ENCODE peak calls at places on chromosomes 16 and 17, in eight cellular contexts. S is colonic mucosa, J is coronary artery, X is foreskin keratinocyte, C is heart left ventricle, V is A549, R is ascending aorta, Z is upper lobe of right lung. Q is an unnamed sample.
A peak's percentile ranks its signal among the peaks of the same experiment; 100 is the strongest.

GRCh38 chr17:77375526-77375916 is 234.8 kb downstream of the SEC14L1 start:
- DNase-seq in J (no peak), S (no peak), Z (no peak), C (no peak), R (no peak), X (no peak), V (no peak), Q (no peak)

GRCh38 chr17:70563301-70563820 is 394.0 kb downstream of the KCNJ2 start:
- DNase-seq in C (peak; percentile 69), Z (no peak), S (peak; percentile 47), J (no peak), V (no peak), X (no peak), R (no peak), Q (no peak)

GRCh38 chr16:76385831-76386230 is 108.6 kb downstream of the CNTNAP4 start:
- DNase-seq in S (no peak), C (no peak), X (no peak), R (no peak), V (no peak), J (no peak), Z (no peak), Q (no peak)

GRCh38 chr17:59767176-59767575 is 59.7 kb downstream of the VMP1 start:
- DNase-seq in C (no peak), J (no peak), V (no peak), S (no peak), Z (no peak), R (no peak), X (no peak), Q (no peak)

GRCh38 chr17:78128616-78129384 is at the start of gene TMC6:
- DNase-seq in S (peak; percentile 83), C (peak; percentile 72), X (peak; percentile 29), R (no peak), V (peak; percentile 74), Z (peak; percentile 91), J (no peak), Q (peak; percentile 80)

GRCh38 chr16:48053346-48053745 is 102.4 kb downstream of the ABCC12 start:
- DNase-seq in C (no peak), Z (peak; percentile 70), J (no peak), X (peak; percentile 21), V (no peak), R (no peak), S (no peak), Q (no peak)

GRCh38 chr17:13016881-13017622 is 775 bp downstream of the ELAC2 start:
- DNase-seq in Z (no peak), C (no peak), R (no peak), V (peak; percentile 44), J (no peak), S (no peak), X (no peak), Q (no peak)

GRCh38 chr16:17927015-17927414 is 409.5 kb downstream of the NPIPA8 start:
- DNase-seq in S (no peak), X (no peak), J (no peak), Z (no peak), C (no peak), R (no peak), V (no peak), Q (no peak)

GRCh38 chr17:55411463-55411855 is 10.2 kb downstream of the MMD start:
- DNase-seq in S (no peak), Z (no peak), J (no peak), C (no peak), X (no peak), R (no peak), V (no peak), Q (no peak)

GRCh38 chr16:21283521-21284289 is 5.6 kb upstream of the CRYM start:
- DNase-seq in Z (peak; percentile 76), X (no peak), R (no peak), C (peak; percentile 71), J (no peak), S (peak; percentile 66), V (peak; percentile 56), Q (no peak)

GRCh38 chr16:70775399-70775798 is 25.6 kb downstream of the VAC14 start:
- DNase-seq in R (no peak), X (no peak), J (no peak), V (no peak), C (no peak), Z (no peak), S (no peak), Q (no peak)

GRCh38 chr17:48472485-48473281 is 42.7 kb upstream of the SKAP1 start:
- DNase-seq in Z (no peak), R (no peak), X (peak; percentile 39), S (no peak), C (no peak), J (no peak), V (no peak), Q (no peak)

GRCh38 chr16:66973716-66974115 is 12.7 kb downstream of the CES3 start:
- DNase-seq in Z (no peak), C (no peak), X (no peak), R (no peak), J (no peak), V (no peak), S (no peak), Q (no peak)

DNA sequence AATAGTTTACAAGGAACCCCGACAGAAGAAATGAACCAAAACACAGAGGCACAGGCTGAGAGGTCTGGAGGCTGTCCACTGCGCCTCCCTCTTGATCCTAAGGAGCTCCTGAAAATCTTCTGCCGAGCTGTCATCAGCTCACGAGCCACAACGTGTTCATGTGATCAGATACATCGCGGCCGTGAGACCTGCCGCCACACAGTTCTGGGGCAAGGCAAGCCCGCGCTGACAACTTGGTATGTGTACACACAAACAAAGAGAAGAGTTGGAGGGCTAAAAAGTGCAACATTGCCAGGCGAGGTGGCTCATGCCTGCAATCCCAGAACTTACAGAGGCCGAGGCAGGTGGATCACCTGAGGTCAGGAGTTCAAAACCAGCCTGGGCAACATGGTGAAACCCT is 7.6 kb downstream of the EXOC7 start:
- DNase-seq in Z (no peak), C (no peak), J (no peak), X (no peak), R (no peak), V (no peak), S (no peak), Q (no peak)
- H3K27ac ChIP-seq in Z (no peak overlapping the region), C (no peak overlapping the region), J (no peak overlapping the region), X (no peak overlapping the region), R (no peak overlapping the region), V (no peak overlapping the region), S (no peak overlapping the region), Q (no peak overlapping the region)

GRCh38 chr16:86874141-86874540 is 295.8 kb downstream of the FOXL1 start:
- DNase-seq in R (no peak), J (no peak), Z (no peak), S (no peak), V (no peak), X (no peak), C (no peak), Q (peak; percentile 7)
- TF ChIP-seq CTCF in R (peak; percentile 21), J (no peak), Z (peak; percentile 42), S (peak; percentile 34), V (peak; percentile 12), X (peak; percentile 56), C (no peak), Q (no peak)

DNA sequence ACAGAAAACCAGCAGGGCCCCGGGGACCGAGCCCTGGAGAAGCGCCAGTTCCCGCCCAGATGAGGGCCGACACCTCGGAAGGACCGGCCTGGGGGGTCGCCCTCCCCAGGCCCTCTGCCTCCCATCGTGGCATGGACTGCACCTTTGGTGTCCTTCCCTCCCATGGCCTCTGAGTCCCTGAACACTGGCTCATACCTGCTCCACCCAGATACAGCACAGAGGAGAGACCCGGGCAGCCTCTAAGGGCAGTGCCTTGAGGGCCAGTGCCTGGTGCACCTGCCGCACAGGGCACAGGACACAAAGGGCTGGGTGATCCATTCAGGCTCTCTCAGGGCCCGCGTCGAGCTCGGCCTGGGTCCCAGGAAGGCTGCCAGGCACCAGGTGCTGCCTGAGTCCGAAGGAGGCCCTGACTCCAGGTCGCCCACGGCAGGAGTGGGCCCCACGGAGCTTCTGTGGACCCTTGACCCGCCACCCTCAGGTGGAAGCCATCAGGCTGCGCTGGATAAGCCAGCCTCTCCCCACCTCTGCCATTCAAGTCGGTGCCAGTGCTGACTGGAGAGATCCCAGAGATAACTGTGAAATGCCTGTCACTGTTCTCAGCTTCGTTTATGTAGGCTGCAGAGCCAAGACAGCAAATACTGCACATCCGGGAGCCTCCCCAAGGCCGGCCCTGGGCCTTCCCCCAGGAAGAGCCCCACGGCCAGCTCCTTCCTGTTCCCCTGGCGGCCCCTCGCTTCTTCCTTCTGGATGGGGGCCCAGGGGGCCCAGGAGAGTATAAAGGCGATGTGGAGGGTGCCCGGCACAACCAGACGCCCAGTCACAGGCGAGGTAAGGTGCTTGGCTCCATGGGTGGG is at the start of gene ZG16B:
- DNase-seq in R (no peak), S (peak; percentile 71), Z (peak; percentile 56), J (no peak), X (no peak), V (no peak), C (no peak), Q (no peak)
- H3K27ac ChIP-seq in R (no peak within 1 kb of the TSS), S (peak within 1 kb of the TSS; percentile 87), Z (no peak within 1 kb of the TSS), J (no peak within 1 kb of the TSS), X (no peak within 1 kb of the TSS), V (no peak within 1 kb of the TSS), C (no peak within 1 kb of the TSS), Q (no peak within 1 kb of the TSS)

GRCh38 chr17:49577651-49577935 is 1.9 kb downstream of the NXPH3 start:
- DNase-seq in C (no peak), R (no peak), J (no peak), X (no peak), S (no peak), V (no peak), Z (no peak), Q (no peak)

GRCh38 chr17:49574945-49575523 is 637 bp upstream of the NXPH3 start:
- DNase-seq in R (no peak), X (no peak), J (peak; percentile 69), Z (peak; percentile 49), C (no peak), V (no peak), S (no peak), Q (no peak)

GRCh38 chr17:49575524-49576120 is at the start of gene NXPH3:
- DNase-seq in Z (peak; percentile 87), C (peak; percentile 77), S (peak; percentile 50), X (no peak), J (peak; percentile 81), R (no peak), V (peak; percentile 79), Q (peak; percentile 31)

GRCh38 chr17:49576906-49577650 is 1.4 kb downstream of the NXPH3 start:
- DNase-seq in J (peak; percentile 76), R (no peak), Z (no peak), V (no peak), S (no peak), C (no peak), X (no peak), Q (no peak)

DNA sequence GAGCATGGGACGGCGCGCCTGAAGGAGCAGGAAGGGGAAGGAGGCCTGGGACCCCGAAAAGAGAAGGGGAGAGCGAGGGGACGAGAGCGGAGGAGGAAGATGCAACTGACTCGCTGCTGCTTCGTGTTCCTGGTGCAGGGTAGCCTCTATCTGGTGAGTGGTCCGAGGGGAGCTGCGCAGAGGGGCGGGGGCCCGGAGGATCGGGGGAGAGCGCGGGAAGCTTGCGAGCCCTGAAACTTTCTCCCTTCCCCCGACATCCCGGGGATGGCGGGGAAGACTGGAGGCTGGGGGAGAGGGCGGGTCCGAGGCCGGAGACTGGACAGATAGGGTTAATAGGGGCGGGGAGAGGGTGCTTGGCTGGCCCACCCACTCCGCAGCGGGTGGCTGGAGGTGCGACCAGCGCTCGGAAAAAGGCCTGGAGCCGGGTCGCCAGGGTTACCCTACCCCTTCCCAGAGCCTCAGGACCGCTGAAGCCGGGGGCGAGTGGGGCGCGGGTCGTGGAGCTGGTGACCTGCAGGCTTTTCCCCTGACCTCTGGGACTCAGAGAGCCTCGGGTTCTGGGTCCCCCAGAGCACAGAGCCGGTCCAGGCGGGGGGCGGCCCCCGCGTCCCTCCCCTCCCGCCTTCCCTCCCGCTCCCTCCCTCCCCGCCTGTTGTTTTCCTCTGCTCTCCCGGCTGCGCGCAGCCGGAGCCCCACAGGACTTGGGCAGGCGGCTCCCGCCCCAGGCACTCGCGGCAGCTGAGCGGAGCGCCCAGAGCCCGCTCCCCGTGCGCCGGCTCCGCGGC is 642 bp downstream of the NXPH3 start:
- DNase-seq in Z (peak; percentile 69), X (no peak), R (no peak), S (no peak), J (peak; percentile 84), V (no peak), C (peak; percentile 72), Q (no peak)
- TF ChIP-seq CTCF in Z (no peak), X (no peak), R (no peak), S (no peak), J (no peak), V (no peak), C (no peak), Q (no peak)